ENCODE peak calls at places on chromosomes 16 and 17, in four cellular contexts. D is A549, U is HepG2, A is endothelial cell of umbilical vein. Z is an unnamed sample.

GRCh38 chr17:28693866-28694265 is 17.8 kb downstream of the PROCA1 start:
- DNase-seq in D (no peak), U (no peak), A (no peak), Z (no peak)

GRCh38 chr17:58331815-58332719 is 3.5 kb upstream of the TSPOAP1 start:
- DNase-seq in D (no peak), U (no peak), A (no peak), Z (peak)

GRCh38 chr16:85649978-85650863 is 37.1 kb downstream of the GSE1 start:
- DNase-seq in D (no peak), U (no peak), A (no peak), Z (no peak)

GRCh38 chr16:57984443-57985203 is 13.7 kb upstream of the CNGB1 start:
- DNase-seq in D (peak), U (peak), A (peak), Z (peak)

GRCh38 chr17:8121531-8122390 is 2.1 kb downstream of the HES7 start:
- DNase-seq in D (peak), U (no peak), A (peak), Z (peak)

GRCh38 chr17:50355701-50356341 is 9.9 kb downstream of the XYLT2 start:
- DNase-seq in D (no peak), U (no peak), A (no peak), Z (no peak)

GRCh38 chr17:80260791-80261158 is at the start of gene RNF213:
- DNase-seq in D (no peak), U (no peak), A (peak), Z (peak)

GRCh38 chr16:12803203-12804093 is at the start of gene CPPED1:
- DNase-seq in D (peak), U (peak), A (peak), Z (peak)

GRCh38 chr16:29876578-29877249 is 13.7 kb upstream of the CDIPT start:
- DNase-seq in D (no peak), U (no peak), A (no peak), Z (peak)

GRCh38 chr16:85082553-85083050 is 29.7 kb downstream of the CIBAR2 start:
- DNase-seq in D (no peak), U (no peak), A (no peak), Z (no peak)

GRCh38 chr17:65456368-65457151 is 104.9 kb downstream of the AXIN2 start:
- DNase-seq in D (no peak), U (no peak), A (no peak), Z (no peak)

GRCh38 chr17:65547253-65547670 is 14.2 kb downstream of the AXIN2 start:
- DNase-seq in D (peak), U (peak), A (no peak), Z (no peak)

GRCh38 chr16:67547423-67548264 is 14.7 kb upstream of the CTCF start:
- DNase-seq in D (no peak), U (no peak), A (peak), Z (no peak)

GRCh38 chr16:4200000-4200780 is 41.7 kb downstream of the SRL start:
- DNase-seq in D (peak), U (peak), A (peak), Z (peak)

GRCh38 chr17:10069301-10069700 is 129.1 kb downstream of the GAS7 start:
- DNase-seq in D (no peak), U (no peak), A (no peak), Z (no peak)

GRCh38 chr17:40124279-40125141 is 2.7 kb downstream of the MSL1 start:
- DNase-seq in D (peak), U (no peak), A (peak), Z (peak)

GRCh38 chr17:79033741-79034501 is 10.0 kb downstream of the C1QTNF1 start:
- DNase-seq in D (no peak), U (no peak), A (no peak), Z (no peak)

GRCh38 chr17:44840274-44840673 is 7.4 kb upstream of the HIGD1B start:
- DNase-seq in D (no peak), U (no peak), A (no peak), Z (no peak)

GRCh38 chr17:82397449-82398335 is 20.5 kb upstream of the HEXD start:
- DNase-seq in D (no peak), U (no peak), A (no peak), Z (no peak)

GRCh38 chr17:17874478-17874877 is 37.7 kb upstream of the SREBF1 start:
- DNase-seq in D (peak), U (no peak), A (no peak), Z (no peak)

GRCh38 chr16:4734063-4734729 is at the start of the genes ANKS3 and DNAAF8:
- DNase-seq in D (peak), U (peak), A (peak), Z (peak)

GRCh38 chr16:21145738-21146137 is 4.9 kb downstream of the DNAH3 start:
- DNase-seq in D (no peak), U (no peak), A (no peak), Z (no peak)

GRCh38 chr16:85722066-85722465 is 28.8 kb downstream of the C16orf74 start:
- DNase-seq in D (no peak), U (no peak), A (no peak), Z (no peak)

GRCh38 chr17:65998675-65999074 is 193.3 kb downstream of the CEP112 start:
- DNase-seq in D (no peak), U (no peak), A (no peak), Z (no peak)

GRCh38 chr17:83046759-83047478 is 32.5 kb upstream of the METRNL start:
- DNase-seq in D (no peak), U (no peak), A (no peak), Z (no peak)

DNA sequence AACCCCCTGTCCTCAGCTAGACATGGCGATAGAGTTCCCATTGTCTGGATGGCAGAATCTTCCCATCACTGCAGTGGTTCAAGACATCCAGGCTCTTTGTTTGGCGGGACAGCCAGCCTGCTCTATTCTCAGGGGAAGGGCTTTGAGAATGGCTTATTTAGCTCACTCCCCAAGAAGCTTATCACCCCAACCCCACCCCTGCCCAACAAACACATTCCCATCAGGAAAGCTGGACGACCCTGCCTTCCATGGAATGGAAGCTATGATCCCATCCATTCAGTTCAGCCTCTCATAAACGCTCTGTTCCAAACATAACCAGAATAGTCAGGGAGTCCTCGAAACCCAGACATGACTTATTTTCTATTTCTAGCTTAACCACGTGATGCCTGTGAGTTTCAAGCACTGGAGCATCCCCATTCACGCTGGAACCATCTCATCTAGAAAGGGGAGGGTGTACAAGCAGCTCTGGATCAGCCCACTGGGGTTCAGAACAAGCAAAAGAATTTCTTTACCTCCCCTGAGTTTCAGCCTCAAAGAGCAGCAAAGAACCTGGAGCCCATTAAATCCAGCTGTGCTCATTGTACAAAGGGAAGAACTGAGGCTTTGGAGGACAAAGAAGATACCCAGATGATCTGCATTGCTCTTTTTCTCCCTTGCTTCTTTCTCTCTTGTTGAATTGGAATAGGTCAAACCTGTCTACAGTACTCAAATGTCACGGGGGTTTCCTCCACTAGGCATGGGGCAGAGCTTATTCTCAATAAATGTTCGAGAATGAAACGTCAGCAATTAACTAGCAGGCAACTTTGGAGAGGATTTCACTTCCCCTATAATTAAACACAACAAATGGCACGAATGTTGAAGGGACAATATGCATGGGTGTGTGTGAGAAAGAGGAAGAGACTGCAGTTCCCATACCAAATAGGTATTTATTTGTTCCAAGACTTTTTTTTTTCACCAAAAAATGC is 93.1 kb downstream of the XYLT1 start:
- DNase-seq in D (no peak), U (no peak), A (no peak), Z (no peak)
- TF ChIP-seq JUN in D (no peak), U (no peak), A (no peak), Z (no peak)

GRCh38 chr17:76775021-76775420 is 37.1 kb downstream of the MFSD11 start:
- DNase-seq in D (no peak), U (no peak), A (no peak), Z (no peak)

DNA sequence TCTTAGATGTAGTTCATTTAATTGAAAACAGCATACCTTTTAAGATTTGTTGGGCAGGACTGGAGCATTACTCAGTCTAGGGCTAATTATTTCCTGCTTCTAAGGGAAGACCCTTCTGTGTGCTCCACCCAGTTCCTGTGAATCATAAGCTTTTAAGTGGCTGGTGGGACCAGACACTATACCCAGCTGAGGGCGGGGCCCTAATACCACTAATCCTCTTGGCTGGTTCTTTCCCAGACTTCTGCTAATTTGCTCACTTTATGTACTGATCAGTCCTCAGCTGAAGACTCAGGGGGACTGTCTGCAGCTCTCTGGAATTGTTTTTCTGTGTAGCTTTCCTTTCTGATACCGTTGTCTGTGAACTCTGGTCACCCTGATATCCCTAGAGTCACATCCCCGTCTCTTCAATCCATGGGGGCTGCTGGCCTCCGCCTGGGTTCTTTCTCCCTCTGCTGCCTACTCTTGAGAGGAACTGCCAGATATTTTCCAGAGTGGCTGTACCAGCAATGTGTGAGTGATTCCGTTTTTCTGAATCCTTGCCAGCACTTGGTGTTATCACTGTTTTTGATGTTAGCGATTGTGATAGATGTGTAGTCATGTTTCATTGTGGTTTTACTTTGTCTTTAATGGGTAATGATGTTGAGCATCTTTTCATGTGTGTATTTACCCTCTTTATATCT is 35.1 kb downstream of the MFSD11 start:
- DNase-seq in D (peak), U (peak), A (peak), Z (peak)
- TF ChIP-seq MYC in D (no peak), U (no peak), A (no peak), Z (no peak)

GRCh38 chr16:48860341-48860740 is 250.4 kb upstream of the N4BP1 start:
- DNase-seq in D (no peak), U (no peak), A (no peak), Z (no peak)

GRCh38 chr16:48864055-48864454 is 254.1 kb upstream of the N4BP1 start:
- DNase-seq in D (no peak), U (no peak), A (no peak), Z (no peak)

GRCh38 chr16:48865511-48865910 is 255.5 kb upstream of the N4BP1 start:
- DNase-seq in D (no peak), U (no peak), A (no peak), Z (no peak)

GRCh38 chr16:48862087-48862532 is 252.1 kb upstream of the N4BP1 start:
- DNase-seq in D (peak), U (no peak), A (no peak), Z (no peak)
- TF ChIP-seq JUN in D (no peak), U (no peak), A (no peak), Z (no peak)

GRCh38 chr16:14522617-14523135 is 107.4 kb downstream of the PARN start:
- DNase-seq in D (no peak), U (no peak), A (no peak), Z (no peak)
- TF ChIP-seq MYC in D (no peak), U (no peak), A (no peak), Z (no peak)

GRCh38 chr16:2975161-2975795 is 5.0 kb downstream of the PKMYT1 start:
- DNase-seq in D (no peak), U (no peak), A (no peak), Z (no peak)

GRCh38 chr16:2974319-2975056 is 5.3 kb downstream of the PAQR4 start:
- DNase-seq in D (no peak), U (no peak), A (no peak), Z (no peak)

GRCh38 chr16:2971985-2972784 is 3.0 kb downstream of the PAQR4 start:
- DNase-seq in D (no peak), U (no peak), A (no peak), Z (no peak)

GRCh38 chr16:2973081-2973480 is 3.9 kb downstream of the PAQR4 start:
- DNase-seq in D (no peak), U (no peak), A (no peak), Z (no peak)

GRCh38 chr16:2973605-2974318 is 4.6 kb downstream of the PAQR4 start:
- DNase-seq in D (no peak), U (no peak), A (no peak), Z (no peak)
- TF ChIP-seq JUN in D (no peak), U (no peak), A (no peak), Z (no peak)

DNA sequence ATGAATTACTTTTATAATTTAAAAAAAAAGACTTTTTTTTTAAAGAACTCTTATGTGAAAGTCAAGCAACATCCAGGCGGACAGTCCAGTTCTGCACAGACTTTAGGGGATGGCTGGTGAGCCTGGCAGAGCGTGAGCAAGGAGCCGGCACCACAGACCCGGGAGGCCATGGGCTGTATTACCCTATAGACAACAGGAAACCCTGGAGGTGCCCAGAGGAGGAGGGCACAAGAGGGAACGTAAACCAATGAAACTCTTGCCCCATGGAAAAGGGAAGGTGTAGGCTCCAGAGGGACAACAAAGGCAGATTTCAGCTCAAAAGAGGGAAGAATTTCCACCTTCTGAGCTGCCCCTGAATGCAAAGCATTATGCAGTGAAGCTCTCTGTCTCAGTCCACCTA is 25.5 kb upstream of the RPH3AL start:
- DNase-seq in D (no peak), U (no peak), A (no peak), Z (no peak)
- TF ChIP-seq MYC in D (no peak), U (no peak), A (no peak), Z (no peak)